ENCODE peak calls at places on chromosomes 11 and 22, in five cellular contexts. M is activated T-cell treated with anti-CD3 and anti-CD28 coated beads, Interleukin-2, amount 50 U/mL, for 4 hours; U is activated naive CD4-positive, alpha-beta T cell treated with anti-CD3 and anti-CD28 coated beads, Interleukin-2, amount 50 U/mL, for 72 hours; X is IMR-90; B is lung. E is an unnamed sample.

GRCh38 chr11:120912504-120912903 is 111.4 kb upstream of the TBCEL start:
- ATAC-seq in M (no peak), U (no peak), X (peak; percentile 62), B (no peak), E (peak; percentile 58)

GRCh38 chr11:125483592-125483991 is 12.5 kb downstream of the FEZ1 start:
- ATAC-seq in M (no peak), U (no peak), X (no peak), B (no peak), E (no peak)

GRCh38 chr11:103636232-103636631 is 400.2 kb upstream of the DDI1 start:
- ATAC-seq in M (no peak), U (no peak), X (no peak), B (no peak), E (no peak)

GRCh38 chr22:46026907-46027218 is 49.9 kb upstream of the WNT7B start:
- ATAC-seq in M (no peak), U (no peak), X (no peak), B (no peak), E (no peak)

GRCh38 chr11:130122141-130122575 is 37.4 kb upstream of the ST14 start:
- ATAC-seq in M (peak; percentile 69), U (peak; percentile 84), X (no peak), B (no peak), E (no peak)

GRCh38 chr11:2987881-2988280 is 4.2 kb downstream of the NAP1L4 start:
- ATAC-seq in M (peak; percentile 15), U (no peak), X (no peak), B (no peak), E (no peak)

GRCh38 chr11:64492561-64492960 is 98.5 kb upstream of the SLC22A12 start:
- ATAC-seq in M (no peak), U (no peak), X (no peak), B (no peak), E (no peak)

GRCh38 chr22:38007330-38007902 is 23.1 kb upstream of the SOX10 start:
- ATAC-seq in M (no peak), U (no peak), X (no peak), B (no peak), E (no peak)

GRCh38 chr11:96050435-96051182 is 126.7 kb upstream of the MTMR2 start:
- ATAC-seq in M (no peak), U (no peak), X (peak; percentile 54), B (no peak), E (peak; percentile 8)

GRCh38 chr11:33724644-33725035 is 11.6 kb downstream of the CD59 start:
- ATAC-seq in M (no peak), U (no peak), X (peak; percentile 8), B (no peak), E (peak; percentile 38)

GRCh38 chr11:94521684-94522083 is 9.4 kb downstream of the C11orf97 start:
- ATAC-seq in M (no peak), U (no peak), X (peak; percentile 62), B (no peak), E (peak; percentile 69)

GRCh38 chr11:36509265-36509664 is 807 bp downstream of the TRAF6 start:
- ATAC-seq in M (no peak), U (no peak), X (peak; percentile 2), B (no peak), E (peak; percentile 32)

GRCh38 chr11:130940706-130941105 is 24.4 kb upstream of the SNX19 start:
- ATAC-seq in M (no peak), U (no peak), X (no peak), B (no peak), E (no peak)

GRCh38 chr22:46931414-46931813 is 169.0 kb downstream of the TBC1D22A start:
- ATAC-seq in M (no peak), U (no peak), X (no peak), B (no peak), E (peak; percentile 65)

GRCh38 chr22:44173154-44173553 is 7.6 kb upstream of the PARVG start:
- ATAC-seq in M (no peak), U (no peak), X (no peak), B (no peak), E (no peak)

GRCh38 chr22:23695748-23696325 is 5.0 kb downstream of the RGL4 start:
- ATAC-seq in M (no peak), U (no peak), X (no peak), B (no peak), E (no peak)

GRCh38 chr22:21996175-21996574 is 13.6 kb upstream of the TOP3B start:
- ATAC-seq in M (no peak), U (no peak), X (no peak), B (no peak), E (no peak)

GRCh38 chr11:122691751-122692150 is 36.2 kb downstream of the UBASH3B start:
- ATAC-seq in M (no peak), U (no peak), X (peak; percentile 28), B (no peak), E (no peak)

GRCh38 chr11:79648766-79649545 is 208.1 kb upstream of the TENM4 start:
- ATAC-seq in M (no peak), U (no peak), X (no peak), B (no peak), E (no peak)

E was measured in SK-N-SH treated with all-trans-retinoic acid at 6 μM for 48 hours.